ENCODE peak calls at places on chromosomes 3 and 15, in ten cellular contexts. A is activated B cell treated with CpG ODN at 0.5 μM for 24 hours; G is hepatic stellate cell; K is M059J; T is EL; R is activated T-helper 1 cell treated with Interleukin-2 at 50 U/mL for 16 hours; D is effector memory CD4-positive, alpha-beta T cell; Q is amygdala; N is A549; V is activated T-cell treated with anti-CD3 and anti-CD28 coated beads, Interleukin-2, amount 50 U/mL, for 72 hours. M is an unnamed sample.

GRCh38 chr15:90162956-90163355 is 38.2 kb upstream of the SEMA4B start:
- DNase-seq in A (no peak), G (no peak), K (no peak), T (no peak), R (no peak), D (no peak), Q (no peak), N (no peak), V (no peak), M (no peak)

GRCh38 chr15:70528270-70528706 is 235.1 kb downstream of the UACA start:
- DNase-seq in A (peak), G (no peak), K (peak), T (peak), R (no peak), D (peak), Q (no peak), N (no peak), V (peak), M (peak)

GRCh38 chr15:62637498-62637897 is 405.0 kb upstream of the TPM1 start:
- DNase-seq in A (no peak), G (no peak), K (peak), T (no peak), R (no peak), D (no peak), Q (no peak), N (no peak), V (no peak), M (no peak)

GRCh38 chr3:134058728-134059601 is 29.2 kb upstream of the SLCO2A1 start:
- DNase-seq in A (no peak), G (no peak), K (no peak), T (no peak), R (no peak), D (no peak), Q (no peak), N (no peak), V (no peak), M (peak)

GRCh38 chr3:25259871-25260270 is 168.2 kb upstream of the RARB start:
- DNase-seq in A (no peak), G (no peak), K (peak), T (no peak), R (no peak), D (no peak), Q (no peak), N (no peak), V (no peak), M (no peak)

GRCh38 chr3:113231827-113232253 is 20.5 kb downstream of the BOC start:
- DNase-seq in A (no peak), G (peak), K (peak), T (peak), R (no peak), D (no peak), Q (no peak), N (peak), V (peak), M (no peak)

GRCh38 chr3:151347432-151347831 is 18.1 kb upstream of the P2RY13 start:
- DNase-seq in A (no peak), G (no peak), K (no peak), T (no peak), R (no peak), D (no peak), Q (no peak), N (no peak), V (no peak), M (no peak)

GRCh38 chr3:188108703-188109412 is 45.1 kb upstream of the LPP start:
- DNase-seq in A (no peak), G (no peak), K (peak), T (no peak), R (no peak), D (no peak), Q (no peak), N (no peak), V (no peak), M (no peak)

GRCh38 chr3:194745427-194746184 is 59.9 kb downstream of the FAM43A start:
- DNase-seq in A (no peak), G (no peak), K (no peak), T (no peak), R (no peak), D (no peak), Q (no peak), N (no peak), V (no peak), M (no peak)

GRCh38 chr3:122754867-122755835 is 38.5 kb downstream of the HSPBAP1 start:
- DNase-seq in A (no peak), G (peak), K (peak), T (peak), R (no peak), D (no peak), Q (no peak), N (peak), V (peak), M (no peak)

GRCh38 chr15:47505712-47506542 is 211.4 kb upstream of the SEMA6D start:
- DNase-seq in A (no peak), G (no peak), K (no peak), T (no peak), R (no peak), D (no peak), Q (no peak), N (no peak), V (no peak), M (no peak)

GRCh38 chr3:32685604-32686185 is 707 bp downstream of the CNOT10 start:
- DNase-seq in A (no peak), G (peak), K (peak), T (no peak), R (no peak), D (no peak), Q (no peak), N (peak), V (no peak), M (no peak)

GRCh38 chr15:91849749-91850161 is 3.8 kb upstream of the SLCO3A1 start:
- DNase-seq in A (no peak), G (peak), K (peak), T (peak), R (no peak), D (no peak), Q (no peak), N (peak), V (no peak), M (no peak)